ENCODE peak calls at places on chromosomes 2 and 18, in four cellular contexts. Q is sigmoid colon, I is upper lobe of left lung, R is brain microvascular endothelial cell. T is an unnamed sample.

GRCh38 chr2:105741216-105741615 is 3.5 kb upstream of the NCK2 start:
- DNase-seq in Q (no peak), I (no peak), R (no peak), T (no peak)

GRCh38 chr2:167048829-167049228 is 160.5 kb downstream of the XIRP2 start:
- DNase-seq in Q (no peak), I (no peak), R (no peak), T (no peak)

GRCh38 chr2:111178296-111178695 is 57.6 kb downstream of the BCL2L11 start:
- DNase-seq in Q (no peak), I (no peak), R (no peak), T (no peak)

GRCh38 chr2:137957033-137957432 is 7.2 kb upstream of the HNMT start:
- DNase-seq in Q (no peak), I (no peak), R (peak; percentile 90), T (no peak)

GRCh38 chr2:205904873-205905272 is 181.1 kb downstream of the INO80D start:
- DNase-seq in Q (no peak), I (no peak), R (no peak), T (no peak)

GRCh38 chr2:196459539-196459938 is 180.0 kb upstream of the CCDC150 start:
- DNase-seq in Q (no peak), I (no peak), R (peak; percentile 84), T (no peak)

GRCh38 chr2:8320305-8320704 is 361.6 kb upstream of the ID2 start:
- DNase-seq in Q (no peak), I (no peak), R (no peak), T (no peak)

GRCh38 chr18:74714796-74715195 is 117.1 kb downstream of the ZNF407 start:
- DNase-seq in Q (no peak), I (no peak), R (no peak), T (no peak)

GRCh38 chr2:142130111-142131015 is 453 bp downstream of the LRP1B start:
- DNase-seq in Q (peak; percentile 80), I (peak; percentile 48), R (peak; percentile 31), T (peak; percentile 82)

GRCh38 chr2:33019796-33020195 is 73.0 kb downstream of the LTBP1 start:
- DNase-seq in Q (no peak), I (no peak), R (no peak), T (no peak)

GRCh38 chr2:27446057-27446456 is 3.9 kb downstream of the KRTCAP3 start:
- DNase-seq in Q (no peak), I (peak; percentile 90), R (no peak), T (peak; percentile 71)

GRCh38 chr2:73284296-73285161 is at the start of gene FBXO41:
- DNase-seq in Q (peak; percentile 71), I (no peak), R (no peak), T (peak; percentile 80)

GRCh38 chr2:105627530-105627929 is 117.2 kb upstream of the NCK2 start:
- DNase-seq in Q (peak; percentile 18), I (no peak), R (no peak), T (no peak)

GRCh38 chr2:219331560-219332213 is 857 bp downstream of the RESP18 start:
- DNase-seq in Q (no peak), I (no peak), R (peak; percentile 18), T (no peak)

GRCh38 chr2:1740714-1741584 is 3.4 kb downstream of the PXDN start:
- DNase-seq in Q (peak; percentile 62), I (no peak), R (no peak), T (peak; percentile 52)

GRCh38 chr2:190343500-190344274 is at the start of gene INPP1:
- DNase-seq in Q (peak; percentile 85), I (peak; percentile 73), R (peak; percentile 47), T (peak; percentile 89)

DNA sequence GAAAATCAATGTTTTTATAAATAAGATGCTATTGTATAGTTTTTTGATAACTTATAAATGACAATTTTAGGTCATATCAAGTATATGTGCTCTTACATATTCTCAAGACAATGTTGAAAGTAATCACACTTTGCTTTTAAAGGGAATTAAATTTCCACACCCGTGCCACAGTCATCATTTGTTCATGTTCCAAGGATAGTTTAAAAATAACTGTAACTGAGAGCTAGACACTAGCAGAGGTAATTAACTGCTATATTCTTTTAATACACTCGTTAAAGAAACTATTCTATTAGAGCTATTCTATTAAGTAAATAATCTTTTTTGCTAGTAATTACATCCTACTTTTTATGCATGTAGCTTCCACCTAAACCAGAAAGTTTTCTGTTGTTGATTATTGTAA is 18.0 kb downstream of the GEN1 start:
- DNase-seq in Q (no peak), I (no peak), R (no peak), T (no peak)
- H3K36me3 ChIP-seq in Q (no peaks in the 10 kb centered on the region), I (no peaks in the 10 kb centered on the region), R (no peaks in the 10 kb centered on the region), T (peaks cover 2% of the 10 kb centered on the region)

DNA sequence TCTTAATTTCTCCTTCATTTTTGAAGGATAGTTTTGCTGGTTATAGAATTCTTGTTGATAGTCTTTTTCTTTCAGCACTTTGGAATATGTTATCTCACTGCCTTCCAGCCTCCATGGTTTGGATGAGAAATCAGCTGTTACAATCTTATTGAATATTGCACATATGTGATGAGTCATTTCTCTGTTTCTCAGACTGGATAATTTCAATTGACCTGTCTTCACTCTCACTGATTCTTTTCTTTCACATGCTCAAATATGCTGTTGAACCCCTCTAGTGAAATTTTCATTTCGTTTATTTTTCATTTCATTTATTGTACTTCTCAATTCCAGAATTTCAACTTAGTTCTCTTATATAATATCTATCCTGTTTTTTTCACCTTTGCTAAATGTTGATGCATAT is 22.2 kb downstream of the PDK1 start:
- DNase-seq in Q (no peak), I (no peak), R (no peak), T (no peak)
- H3K36me3 ChIP-seq in Q (no peaks in the 10 kb centered on the region), I (peaks cover 14% of the 10 kb centered on the region), R (peaks cover 10% of the 10 kb centered on the region), T (no peaks in the 10 kb centered on the region)

GRCh38 chr2:47422016-47422415 is 19.1 kb downstream of the MSH2 start:
- DNase-seq in Q (no peak), I (no peak), R (peak; percentile 45), T (no peak)
- H3K36me3 ChIP-seq in Q (no peaks in the 10 kb centered on the region), I (peaks cover 29% of the 10 kb centered on the region), R (no peaks in the 10 kb centered on the region), T (peaks cover 10% of the 10 kb centered on the region)

GRCh38 chr2:234996041-234996440 is 44.2 kb downstream of the SH3BP4 start:
- DNase-seq in Q (no peak), I (no peak), R (no peak), T (no peak)
- H3K36me3 ChIP-seq in Q (no peaks in the 10 kb centered on the region), I (peaks cover 18% of the 10 kb centered on the region), R (peaks cover 12% of the 10 kb centered on the region), T (no peaks in the 10 kb centered on the region)

T was measured in upper lobe of right lung.